ENCODE peak calls at places on chromosomes 6 and 20, in seven cellular contexts. T, W, Z, D, A, V and X are unnamed samples.

GRCh38 chr6:161152904-161153662 is 120.8 kb downstream of the AGPAT4 start:
- DNase-seq in T (no peak), W (no peak), Z (no peak), D (no peak), A (no peak), V (no peak), X (no peak)

GRCh38 chr6:88141641-88142298 is 24.4 kb downstream of the CNR1 start:
- DNase-seq in T (no peak), W (no peak), Z (no peak), D (no peak), A (no peak), V (no peak), X (no peak)

GRCh38 chr20:50712771-50713676 is 18.4 kb upstream of the PARD6B start:
- DNase-seq in T (no peak), W (no peak), Z (no peak), D (no peak), A (no peak), V (no peak), X (no peak)

GRCh38 chr6:37022135-37022863 is 16.8 kb downstream of the FGD2 start:
- DNase-seq in T (no peak), W (no peak), Z (no peak), D (no peak), A (no peak), V (no peak), X (no peak)

GRCh38 chr6:108113557-108114519 is 39.3 kb upstream of the OSTM1 start:
- DNase-seq in T (peak; percentile 48), W (peak; percentile 81), Z (peak; percentile 75), D (peak; percentile 69), A (peak; percentile 74), V (peak; percentile 80), X (peak; percentile 62)

GRCh38 chr6:159077123-159077522 is 32.3 kb upstream of the TAGAP start:
- DNase-seq in T (no peak), W (no peak), Z (no peak), D (no peak), A (no peak), V (no peak), X (no peak)

GRCh38 chr20:59412896-59413295 is 112.5 kb downstream of the EDN3 start:
- DNase-seq in T (no peak), W (peak; percentile 42), Z (peak; percentile 47), D (no peak), A (no peak), V (peak; percentile 50), X (peak; percentile 77)

GRCh38 chr20:23246682-23247664 is 103.6 kb upstream of the NXT1 start:
- DNase-seq in T (no peak), W (no peak), Z (no peak), D (no peak), A (no peak), V (no peak), X (no peak)

GRCh38 chr6:164336455-164336854 is 921.9 kb downstream of the QKI start:
- DNase-seq in T (no peak), W (no peak), Z (no peak), D (no peak), A (no peak), V (no peak), X (no peak)

GRCh38 chr20:12030470-12030869 is 112.8 kb downstream of the BTBD3 start:
- DNase-seq in T (no peak), W (no peak), Z (no peak), D (no peak), A (no peak), V (no peak), X (no peak)

GRCh38 chr6:47138046-47138445 is 95.9 kb upstream of the ADGRF1 start:
- DNase-seq in T (peak; percentile 35), W (no peak), Z (no peak), D (no peak), A (no peak), V (no peak), X (no peak)

GRCh38 chr6:141932685-141933084 is 200.0 kb upstream of the GJE1 start:
- DNase-seq in T (no peak), W (no peak), Z (no peak), D (no peak), A (no peak), V (no peak), X (no peak)

GRCh38 chr6:144351338-144351737 is 66.2 kb downstream of the UTRN start:
- DNase-seq in T (no peak), W (no peak), Z (no peak), D (no peak), A (no peak), V (no peak), X (no peak)

GRCh38 chr20:35466856-35467255 is 11.5 kb downstream of the CEP250 start:
- DNase-seq in T (no peak), W (no peak), Z (peak; percentile 16), D (no peak), A (no peak), V (no peak), X (no peak)

GRCh38 chr20:15654208-15654649 is 919.0 kb downstream of the KIF16B start:
- DNase-seq in T (peak; percentile 49), W (peak; percentile 80), Z (peak; percentile 92), D (peak; percentile 57), A (peak; percentile 90), V (peak; percentile 52), X (peak; percentile 54)

GRCh38 chr20:15763344-15763743 is 809.9 kb downstream of the KIF16B start:
- DNase-seq in T (peak; percentile 3), W (no peak), Z (no peak), D (no peak), A (no peak), V (no peak), X (no peak)

GRCh38 chr6:136609878-136610706 is 59.9 kb upstream of the MAP7 start:
- DNase-seq in T (peak; percentile 100), W (peak; percentile 64), Z (peak; percentile 87), D (peak; percentile 100), A (peak; percentile 28), V (no peak), X (no peak)

GRCh38 chr20:51871943-51872342 is 69.6 kb upstream of the SALL4 start:
- DNase-seq in T (no peak), W (no peak), Z (no peak), D (no peak), A (no peak), V (no peak), X (no peak)

GRCh38 chr6:48110436-48111142 is 408 bp downstream of the PTCHD4 start:
- DNase-seq in T (no peak), W (no peak), Z (no peak), D (no peak), A (no peak), V (peak; percentile 50), X (no peak)

GRCh38 chr6:161133973-161134372 is 139.9 kb downstream of the AGPAT4 start:
- DNase-seq in T (no peak), W (no peak), Z (no peak), D (no peak), A (no peak), V (no peak), X (no peak)

GRCh38 chr20:42714298-42715141 is 475.2 kb downstream of the PTPRT start:
- DNase-seq in T (no peak), W (no peak), Z (no peak), D (no peak), A (no peak), V (no peak), X (no peak)
- H3K18ac ChIP-seq in T (no peak overlapping the region), W (no peak overlapping the region), Z (no peak overlapping the region), D (no peak overlapping the region), A (no peak overlapping the region), V (no peak overlapping the region), X (no peak overlapping the region)

GRCh38 chr6:153449279-153449678 is 318.2 kb upstream of the RGS17 start:
- DNase-seq in T (no peak), W (no peak), Z (no peak), D (peak; percentile 40), A (peak; percentile 5), V (no peak), X (no peak)
- H3K18ac ChIP-seq in T (no peak overlapping the region), W (no peak overlapping the region), Z (no peak overlapping the region), D (no peak overlapping the region), A (no peak overlapping the region), V (no peak overlapping the region), X (no peak overlapping the region)

GRCh38 chr6:69818223-69818930 is 21.6 kb upstream of the LMBRD1 start:
- DNase-seq in T (no peak), W (no peak), Z (no peak), D (no peak), A (no peak), V (no peak), X (no peak)

GRCh38 chr6:69819138-69819537 is 22.3 kb upstream of the LMBRD1 start:
- DNase-seq in T (no peak), W (no peak), Z (no peak), D (no peak), A (no peak), V (no peak), X (no peak)

GRCh38 chr6:69820438-69820837 is 23.6 kb upstream of the LMBRD1 start:
- DNase-seq in T (no peak), W (no peak), Z (no peak), D (no peak), A (peak; percentile 9), V (no peak), X (no peak)

GRCh38 chr6:69817358-69817757 is 20.5 kb upstream of the LMBRD1 start:
- DNase-seq in T (no peak), W (no peak), Z (no peak), D (no peak), A (no peak), V (no peak), X (no peak)

GRCh38 chr6:69820018-69820417 is 23.2 kb upstream of the LMBRD1 start:
- DNase-seq in T (no peak), W (no peak), Z (no peak), D (no peak), A (no peak), V (no peak), X (no peak)
- H3K18ac ChIP-seq in T (no peak overlapping the region), W (no peak overlapping the region), Z (no peak overlapping the region), D (no peak overlapping the region), A (no peak overlapping the region), V (no peak overlapping the region), X (no peak overlapping the region)

GRCh38 chr20:7500362-7500761 is 439.9 kb downstream of the HAO1 start:
- DNase-seq in T (no peak), W (no peak), Z (no peak), D (no peak), A (no peak), V (no peak), X (no peak)
- H3K18ac ChIP-seq in T (no peak overlapping the region), W (no peak overlapping the region), Z (no peak overlapping the region), D (no peak overlapping the region), A (no peak overlapping the region), V (no peak overlapping the region), X (no peak overlapping the region)